ENCODE peak calls at places on chromosomes 6 and 20, in four cellular contexts. One of them, this sample, is unnamed.

GRCh38 chr6:20533746-20534294 is 437 bp upstream of the CDKAL1 start:
- DNase-seq in HCT116: no peak
- DNase-seq in Peyer's patch: no peak
- DNase-seq in uterus: no peak
- DNase-seq in this sample: no peak

GRCh38 chr6:110566346-110567125 is 90.1 kb upstream of the SLC22A16 start:
- DNase-seq in Peyer's patch: peak; percentile 63
- DNase-seq in HCT116: no peak
- DNase-seq in uterus: no peak
- DNase-seq in this sample: no peak

GRCh38 chr6:166958926-166959861 is 2.8 kb upstream of the RNASET2 start:
- DNase-seq in Peyer's patch: no peak
- DNase-seq in HCT116: no peak
- DNase-seq in uterus: no peak
- DNase-seq in this sample: no peak

GRCh38 chr6:167565884-167566491 is 241.1 kb downstream of the TTLL2 start:
- DNase-seq in HCT116: no peak
- DNase-seq in Peyer's patch: peak; percentile 52
- DNase-seq in uterus: peak; percentile 46
- DNase-seq in this sample: no peak

GRCh38 chr20:58135441-58136170 is 92.8 kb downstream of the ANKRD60 start:
- DNase-seq in uterus: peak; percentile 13
- DNase-seq in Peyer's patch: no peak
- DNase-seq in HCT116: no peak
- DNase-seq in this sample: no peak

GRCh38 chr20:63499333-63499969 is 568 bp upstream of the EEF1A2 start:
- DNase-seq in Peyer's patch: no peak
- DNase-seq in uterus: no peak
- DNase-seq in HCT116: no peak
- DNase-seq in this sample: no peak

GRCh38 chr6:29810371-29810770 is 17.3 kb upstream of the HLA-G start:
- DNase-seq in Peyer's patch: no peak
- DNase-seq in uterus: no peak
- DNase-seq in HCT116: no peak
- DNase-seq in this sample: no peak

GRCh38 chr6:14061644-14062043 is 55.9 kb upstream of the CD83 start:
- DNase-seq in uterus: no peak
- DNase-seq in Peyer's patch: no peak
- DNase-seq in HCT116: no peak
- DNase-seq in this sample: no peak

GRCh38 chr6:14889172-14889571 is 356.7 kb upstream of the JARID2 start:
- DNase-seq in Peyer's patch: no peak
- DNase-seq in HCT116: no peak
- DNase-seq in uterus: no peak
- DNase-seq in this sample: no peak

GRCh38 chr20:13870349-13870748 is 85.5 kb downstream of the NDUFAF5 start:
- DNase-seq in uterus: no peak
- DNase-seq in HCT116: no peak
- DNase-seq in Peyer's patch: no peak
- DNase-seq in this sample: no peak

GRCh38 chr6:44569931-44570385 is 182.5 kb downstream of the CDC5L start:
- DNase-seq in uterus: no peak
- DNase-seq in Peyer's patch: no peak
- DNase-seq in HCT116: no peak
- DNase-seq in this sample: no peak

GRCh38 chr20:47354710-47355488 is 1.6 kb downstream of the ZMYND8 start:
- DNase-seq in uterus: no peak
- DNase-seq in Peyer's patch: no peak
- DNase-seq in HCT116: no peak
- DNase-seq in this sample: no peak

GRCh38 chr20:48647873-48648272 is 179.9 kb downstream of the PREX1 start:
- DNase-seq in uterus: no peak
- DNase-seq in HCT116: no peak
- DNase-seq in Peyer's patch: no peak
- DNase-seq in this sample: no peak

GRCh38 chr6:4872841-4873240 is 96.6 kb downstream of the CDYL start:
- DNase-seq in Peyer's patch: no peak
- DNase-seq in uterus: no peak
- DNase-seq in HCT116: no peak
- DNase-seq in this sample: no peak

GRCh38 chr20:62362590-62362940 is 4.5 kb downstream of the LAMA5 start:
- DNase-seq in Peyer's patch: no peak
- DNase-seq in HCT116: no peak
- DNase-seq in uterus: no peak
- DNase-seq in this sample: no peak

GRCh38 chr6:3309391-3310050 is 50.8 kb downstream of the PSMG4 start:
- DNase-seq in uterus: no peak
- DNase-seq in HCT116: no peak
- DNase-seq in Peyer's patch: no peak
- DNase-seq in this sample: no peak

GRCh38 chr6:45445749-45446454 is 68.2 kb upstream of the SUPT3H start:
- DNase-seq in Peyer's patch: no peak
- DNase-seq in uterus: peak; percentile 71
- DNase-seq in HCT116: peak; percentile 94
- DNase-seq in this sample: peak; percentile 9

GRCh38 chr6:113171882-113172281 is 685.3 kb upstream of the MARCKS start:
- DNase-seq in HCT116: no peak
- DNase-seq in uterus: no peak
- DNase-seq in Peyer's patch: no peak
- DNase-seq in this sample: no peak

GRCh38 chr6:112636650-112637260 is 289.6 kb downstream of the RFPL4B start:
- DNase-seq in uterus: no peak
- DNase-seq in Peyer's patch: no peak
- DNase-seq in HCT116: no peak
- DNase-seq in this sample: no peak

GRCh38 chr6:84764332-84765049 is at the start of gene TBX18:
- DNase-seq in Peyer's patch: peak; percentile 74
- DNase-seq in uterus: peak; percentile 79
- DNase-seq in HCT116: peak; percentile 85
- DNase-seq in this sample: peak; percentile 17

GRCh38 chr6:11205721-11206120 is 26.7 kb downstream of the NEDD9 start:
- DNase-seq in uterus: no peak
- DNase-seq in Peyer's patch: no peak
- DNase-seq in HCT116: no peak
- DNase-seq in this sample: no peak

GRCh38 chr6:11201772-11202512 is 30.5 kb downstream of the NEDD9 start:
- DNase-seq in Peyer's patch: no peak
- DNase-seq in uterus: no peak
- DNase-seq in HCT116: no peak
- DNase-seq in this sample: no peak

GRCh38 chr6:11204987-11205386 is 27.5 kb downstream of the NEDD9 start:
- DNase-seq in HCT116: no peak
- DNase-seq in Peyer's patch: no peak
- DNase-seq in uterus: no peak
- DNase-seq in this sample: no peak

GRCh38 chr6:11202513-11203305 is 29.8 kb downstream of the NEDD9 start:
- DNase-seq in uterus: no peak
- DNase-seq in HCT116: no peak
- DNase-seq in Peyer's patch: no peak
- DNase-seq in this sample: no peak

DNA sequence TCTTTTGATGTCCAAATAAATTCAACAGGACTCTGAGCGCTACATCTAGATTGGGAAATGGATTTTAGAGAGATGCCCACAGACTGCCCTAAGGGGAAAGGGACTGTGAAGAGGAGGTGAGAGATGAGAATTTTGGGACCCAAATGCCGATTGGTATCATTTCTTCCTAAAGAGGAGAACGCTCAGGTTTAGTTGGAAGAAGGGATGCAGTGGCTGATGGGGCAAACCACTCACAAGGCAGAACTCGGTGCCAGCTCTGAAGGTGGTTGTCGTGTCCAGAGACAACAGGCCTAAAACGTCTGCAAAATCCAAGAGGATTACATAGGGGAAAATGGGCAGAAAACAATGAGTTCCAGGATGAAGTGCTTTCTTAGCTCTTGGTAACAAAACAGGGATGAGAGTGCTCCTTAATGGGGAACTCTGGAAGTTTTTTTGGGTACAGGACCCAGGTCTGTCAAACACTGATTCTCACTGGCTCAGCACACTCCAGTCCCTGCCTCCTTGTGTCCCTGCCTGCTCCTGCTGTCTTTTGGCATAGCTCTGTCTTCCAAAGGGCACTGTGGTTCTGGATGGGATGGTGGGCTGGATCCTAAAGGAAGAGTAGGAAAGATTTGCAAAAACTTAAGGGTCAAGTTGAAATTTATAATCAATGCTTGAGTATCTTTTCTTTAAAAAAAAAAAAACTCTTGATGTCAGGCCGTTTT is 29.0 kb downstream of the NEDD9 start:
- DNase-seq in HCT116: no peak
- DNase-seq in Peyer's patch: no peak
- DNase-seq in uterus: no peak
- DNase-seq in this sample: no peak
- H3K4me1 ChIP-seq in HCT116: peaks cover 10% of the 10 kb centered on the region
- H3K4me1 ChIP-seq in Peyer's patch: peaks cover 3% of the 10 kb centered on the region
- H3K4me1 ChIP-seq in uterus: no peaks in the 10 kb centered on the region
- H3K4me1 ChIP-seq in this sample: peaks cover 22% of the 10 kb centered on the region

GRCh38 chr20:20207291-20207690 is 155.0 kb downstream of the CFAP61 start:
- DNase-seq in Peyer's patch: no peak
- DNase-seq in HCT116: no peak
- DNase-seq in uterus: no peak
- DNase-seq in this sample: no peak
- TF ChIP-seq POLR2A in Peyer's patch: no peak
- TF ChIP-seq POLR2A in HCT116: no peak
- TF ChIP-seq POLR2A in uterus: no peak
- TF ChIP-seq POLR2A in this sample: no peak

DNA sequence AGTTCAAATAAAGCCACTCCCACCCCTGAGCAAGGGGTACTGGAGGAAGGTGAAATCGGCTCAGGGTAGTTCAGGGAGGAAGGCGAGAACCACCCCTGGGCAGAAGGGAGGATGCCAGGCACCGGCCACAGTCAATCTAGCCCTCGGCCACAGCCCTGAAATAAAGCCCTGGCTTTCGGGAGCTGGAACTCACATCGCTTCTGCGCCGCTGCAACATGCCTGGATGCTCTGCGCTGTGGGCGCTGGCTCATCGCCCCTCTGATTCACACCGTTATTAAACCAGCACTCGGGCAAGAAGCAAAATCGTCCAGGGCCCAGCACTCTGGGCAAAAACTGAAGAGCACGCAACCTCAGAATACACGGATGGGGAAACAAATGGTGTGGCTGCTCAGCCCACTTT is 136.9 kb upstream of the RREB1 start:
- DNase-seq in Peyer's patch: no peak
- DNase-seq in HCT116: no peak
- DNase-seq in uterus: no peak
- DNase-seq in this sample: no peak
- H3K27ac ChIP-seq in Peyer's patch: peak overlapping the region; percentile 91
- H3K27ac ChIP-seq in HCT116: no peak overlapping the region
- H3K27ac ChIP-seq in uterus: no peak overlapping the region
- H3K27ac ChIP-seq in this sample: no peak overlapping the region

GRCh38 chr6:30883476-30883742 is 910 bp upstream of the DDR1 start:
- DNase-seq in uterus: no peak
- DNase-seq in HCT116: no peak
- DNase-seq in Peyer's patch: no peak
- DNase-seq in this sample: no peak
- H3K4me1 ChIP-seq in uterus: no peaks in the 10 kb centered on the region
- H3K4me1 ChIP-seq in HCT116: peaks cover 65% of the 10 kb centered on the region
- H3K4me1 ChIP-seq in Peyer's patch: peaks cover 3% of the 10 kb centered on the region
- H3K4me1 ChIP-seq in this sample: peaks cover 44% of the 10 kb centered on the region

GRCh38 chr6:37005061-37005810 is at the start of gene FGD2:
- DNase-seq in uterus: no peak
- DNase-seq in Peyer's patch: no peak
- DNase-seq in HCT116: no peak
- DNase-seq in this sample: no peak
- TF ChIP-seq POLR2A in uterus: no peak
- TF ChIP-seq POLR2A in Peyer's patch: no peak
- TF ChIP-seq POLR2A in HCT116: no peak
- TF ChIP-seq POLR2A in this sample: no peak

GRCh38 chr6:145891565-145891964 is 72.6 kb downstream of the SHPRH start:
- DNase-seq in HCT116: no peak
- DNase-seq in uterus: no peak
- DNase-seq in Peyer's patch: no peak
- DNase-seq in this sample: no peak
- H3K27ac ChIP-seq in HCT116: no peak overlapping the region
- H3K27ac ChIP-seq in uterus: no peak overlapping the region
- H3K27ac ChIP-seq in Peyer's patch: no peak overlapping the region
- H3K27ac ChIP-seq in this sample: no peak overlapping the region

GRCh38 chr6:142871910-142872331 is 73.1 kb downstream of the HIVEP2 start:
- DNase-seq in uterus: no peak
- DNase-seq in Peyer's patch: no peak
- DNase-seq in HCT116: no peak
- DNase-seq in this sample: no peak

GRCh38 chr6:142870787-142871371 is 74.1 kb downstream of the HIVEP2 start:
- DNase-seq in Peyer's patch: no peak
- DNase-seq in uterus: no peak
- DNase-seq in HCT116: no peak
- DNase-seq in this sample: no peak

GRCh38 chr6:142867988-142868818 is 76.8 kb downstream of the HIVEP2 start:
- DNase-seq in HCT116: no peak
- DNase-seq in uterus: no peak
- DNase-seq in Peyer's patch: no peak
- DNase-seq in this sample: no peak

GRCh38 chr6:142867355-142867801 is 77.6 kb downstream of the HIVEP2 start:
- DNase-seq in Peyer's patch: no peak
- DNase-seq in uterus: no peak
- DNase-seq in HCT116: no peak
- DNase-seq in this sample: no peak

DNA sequence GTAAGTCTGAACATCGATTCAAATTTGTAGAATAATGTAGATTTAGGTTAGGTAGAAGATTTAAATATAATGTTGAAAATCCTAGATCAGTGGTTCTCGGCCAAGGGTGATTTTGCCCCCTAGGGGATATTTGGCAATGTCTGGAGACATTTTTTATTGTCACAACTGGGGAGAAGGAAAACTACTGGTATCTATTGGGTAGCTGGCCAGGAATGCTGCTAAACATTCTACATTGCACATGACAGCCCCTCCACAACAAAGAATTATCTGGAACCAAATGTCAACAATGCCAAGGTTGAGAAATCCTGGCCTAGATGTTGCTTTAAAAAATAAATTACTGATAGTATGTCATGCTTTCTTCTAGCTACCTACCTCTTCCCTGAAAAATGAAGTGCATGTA is 76.1 kb downstream of the HIVEP2 start:
- DNase-seq in Peyer's patch: no peak
- DNase-seq in uterus: no peak
- DNase-seq in HCT116: no peak
- DNase-seq in this sample: no peak
- H3K4me1 ChIP-seq in Peyer's patch: no peaks in the 10 kb centered on the region
- H3K4me1 ChIP-seq in uterus: peaks cover 7% of the 10 kb centered on the region
- H3K4me1 ChIP-seq in HCT116: peaks cover 10% of the 10 kb centered on the region
- H3K4me1 ChIP-seq in this sample: peaks cover 25% of the 10 kb centered on the region

DNA sequence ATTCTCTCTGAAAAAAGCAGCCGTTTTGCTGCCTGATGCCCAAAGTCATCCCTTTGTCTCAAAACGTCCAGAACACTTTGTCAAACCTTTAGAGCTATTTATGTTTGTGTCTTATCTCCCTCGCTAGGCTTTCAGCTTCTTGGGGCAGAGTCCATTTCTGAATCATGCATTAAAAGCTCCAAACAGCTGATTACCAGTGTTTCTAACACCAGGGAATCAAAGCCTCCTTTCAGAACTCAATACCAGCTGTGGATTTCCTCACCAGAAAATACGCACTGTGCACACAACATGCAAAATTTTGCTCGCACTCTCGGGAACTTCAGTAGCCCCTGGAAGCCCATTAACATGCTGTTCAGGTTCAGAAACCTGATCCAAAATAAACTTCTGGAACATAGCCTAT is 333.3 kb downstream of the HACE1 start:
- DNase-seq in Peyer's patch: no peak
- DNase-seq in uterus: no peak
- DNase-seq in HCT116: no peak
- DNase-seq in this sample: no peak
- TF ChIP-seq POLR2A in Peyer's patch: no peak
- TF ChIP-seq POLR2A in uterus: no peak
- TF ChIP-seq POLR2A in HCT116: no peak
- TF ChIP-seq POLR2A in this sample: no peak